ENCODE peak calls at places on chromosomes 1 and 21, in seven cellular contexts. One of them, this sample, is unnamed.
A peak's percentile ranks its signal among the peaks of the same experiment; 100 is the strongest.

GRCh38 chr1:149885364-149886111 is 13.8 kb upstream of the BOLA1 start:
- DNase-seq in H9: peak; percentile 79
- DNase-seq in GM13977: no peak
- DNase-seq in cardiac muscle cell: peak; percentile 83
- DNase-seq in neural crest cell: peak; percentile 61
- DNase-seq in fibroblast of lung: peak; percentile 85
- DNase-seq in type B pancreatic cell: peak; percentile 80
- DNase-seq in this sample: no peak

GRCh38 chr1:204961765-204962419 is 81.1 kb upstream of the CNTN2 start:
- DNase-seq in GM13977: no peak
- DNase-seq in neural crest cell: no peak
- DNase-seq in fibroblast of lung: no peak
- DNase-seq in H9: no peak
- DNase-seq in type B pancreatic cell: no peak
- DNase-seq in cardiac muscle cell: no peak
- DNase-seq in this sample: no peak

GRCh38 chr1:29258189-29258973 is 22.1 kb downstream of the PTPRU start:
- DNase-seq in fibroblast of lung: no peak
- DNase-seq in neural crest cell: no peak
- DNase-seq in H9: no peak
- DNase-seq in cardiac muscle cell: peak; percentile 82
- DNase-seq in GM13977: no peak
- DNase-seq in type B pancreatic cell: no peak
- DNase-seq in this sample: no peak

GRCh38 chr21:36126621-36127110 is 8.2 kb upstream of the CBR3 start:
- DNase-seq in H9: peak; percentile 11
- DNase-seq in GM13977: no peak
- DNase-seq in neural crest cell: no peak
- DNase-seq in fibroblast of lung: no peak
- DNase-seq in cardiac muscle cell: no peak
- DNase-seq in type B pancreatic cell: no peak
- DNase-seq in this sample: no peak

GRCh38 chr1:41487729-41488598 is 3.5 kb upstream of the EDN2 start:
- DNase-seq in GM13977: no peak
- DNase-seq in neural crest cell: no peak
- DNase-seq in H9: no peak
- DNase-seq in fibroblast of lung: no peak
- DNase-seq in cardiac muscle cell: no peak
- DNase-seq in type B pancreatic cell: no peak
- DNase-seq in this sample: no peak

GRCh38 chr1:197915217-197915616 is 2.0 kb upstream of the LHX9 start:
- DNase-seq in cardiac muscle cell: no peak
- DNase-seq in H9: no peak
- DNase-seq in GM13977: no peak
- DNase-seq in neural crest cell: no peak
- DNase-seq in fibroblast of lung: no peak
- DNase-seq in type B pancreatic cell: no peak
- DNase-seq in this sample: no peak

GRCh38 chr1:31297273-31298247 is 728 bp downstream of the ZCCHC17 start:
- DNase-seq in GM13977: no peak
- DNase-seq in type B pancreatic cell: no peak
- DNase-seq in cardiac muscle cell: peak; percentile 14
- DNase-seq in fibroblast of lung: peak; percentile 11
- DNase-seq in neural crest cell: peak; percentile 9
- DNase-seq in H9: no peak
- DNase-seq in this sample: no peak

GRCh38 chr1:21239181-21239580 is 51.1 kb downstream of the ECE1 start:
- DNase-seq in H9: no peak
- DNase-seq in type B pancreatic cell: no peak
- DNase-seq in neural crest cell: no peak
- DNase-seq in cardiac muscle cell: no peak
- DNase-seq in fibroblast of lung: no peak
- DNase-seq in GM13977: peak; percentile 51
- DNase-seq in this sample: no peak

GRCh38 chr1:35603468-35603867 is 30.4 kb downstream of the TFAP2E start:
- DNase-seq in type B pancreatic cell: peak; percentile 7
- DNase-seq in neural crest cell: no peak
- DNase-seq in H9: no peak
- DNase-seq in cardiac muscle cell: no peak
- DNase-seq in fibroblast of lung: no peak
- DNase-seq in GM13977: no peak
- DNase-seq in this sample: no peak

GRCh38 chr1:160841079-160841478 is 21.6 kb downstream of the CD244 start:
- DNase-seq in cardiac muscle cell: no peak
- DNase-seq in fibroblast of lung: no peak
- DNase-seq in H9: no peak
- DNase-seq in GM13977: no peak
- DNase-seq in neural crest cell: no peak
- DNase-seq in type B pancreatic cell: no peak
- DNase-seq in this sample: no peak

GRCh38 chr1:160850993-160851392 is 11.7 kb downstream of the CD244 start:
- DNase-seq in fibroblast of lung: no peak
- DNase-seq in GM13977: no peak
- DNase-seq in neural crest cell: no peak
- DNase-seq in type B pancreatic cell: no peak
- DNase-seq in H9: no peak
- DNase-seq in cardiac muscle cell: no peak
- DNase-seq in this sample: no peak

GRCh38 chr1:160850541-160850940 is 12.1 kb downstream of the CD244 start:
- DNase-seq in GM13977: no peak
- DNase-seq in fibroblast of lung: no peak
- DNase-seq in type B pancreatic cell: no peak
- DNase-seq in H9: no peak
- DNase-seq in neural crest cell: no peak
- DNase-seq in cardiac muscle cell: no peak
- DNase-seq in this sample: no peak

GRCh38 chr1:160844447-160845232 is 18.0 kb downstream of the CD244 start:
- DNase-seq in type B pancreatic cell: no peak
- DNase-seq in cardiac muscle cell: no peak
- DNase-seq in H9: no peak
- DNase-seq in fibroblast of lung: no peak
- DNase-seq in GM13977: no peak
- DNase-seq in neural crest cell: no peak
- DNase-seq in this sample: no peak

DNA sequence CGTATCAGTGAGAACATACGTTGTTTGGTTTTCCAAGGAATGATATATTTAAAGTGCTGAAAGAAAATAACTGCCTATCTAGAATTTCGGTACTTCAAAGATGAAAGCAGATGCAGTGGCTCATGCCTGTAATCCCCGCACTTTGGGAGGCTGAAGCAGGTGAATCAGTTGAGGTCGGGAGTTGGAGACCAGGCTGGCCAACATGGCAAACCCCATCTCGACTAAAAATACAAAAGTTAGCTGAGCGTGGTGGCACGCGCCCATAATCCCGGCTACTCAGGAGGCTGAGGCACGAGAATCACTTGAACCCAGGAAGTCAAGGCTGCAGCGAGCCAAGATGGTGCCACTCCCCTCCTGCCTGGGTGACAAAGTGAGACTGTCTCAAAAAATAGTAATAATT is 16.4 kb downstream of the CD244 start:
- DNase-seq in type B pancreatic cell: no peak
- DNase-seq in cardiac muscle cell: no peak
- DNase-seq in H9: no peak
- DNase-seq in GM13977: no peak
- DNase-seq in fibroblast of lung: no peak
- DNase-seq in neural crest cell: no peak
- DNase-seq in this sample: no peak
- TF ChIP-seq CTCF in type B pancreatic cell: no peak
- TF ChIP-seq CTCF in cardiac muscle cell: no peak
- TF ChIP-seq CTCF in H9: no peak
- TF ChIP-seq CTCF in GM13977: no peak
- TF ChIP-seq CTCF in fibroblast of lung: no peak
- TF ChIP-seq CTCF in neural crest cell: no peak
- TF ChIP-seq CTCF in this sample: no peak

GRCh38 chr1:48338257-48338656 is 115.7 kb downstream of the SLC5A9 start:
- DNase-seq in neural crest cell: no peak
- DNase-seq in cardiac muscle cell: no peak
- DNase-seq in GM13977: no peak
- DNase-seq in type B pancreatic cell: no peak
- DNase-seq in H9: no peak
- DNase-seq in fibroblast of lung: no peak
- DNase-seq in this sample: no peak
- TF ChIP-seq CTCF in neural crest cell: no peak
- TF ChIP-seq CTCF in cardiac muscle cell: no peak
- TF ChIP-seq CTCF in GM13977: no peak
- TF ChIP-seq CTCF in type B pancreatic cell: no peak
- TF ChIP-seq CTCF in H9: no peak
- TF ChIP-seq CTCF in fibroblast of lung: no peak
- TF ChIP-seq CTCF in this sample: no peak

GRCh38 chr1:99004270-99005141 is at the start of gene PLPPR5:
- DNase-seq in cardiac muscle cell: peak; percentile 58
- DNase-seq in GM13977: peak; percentile 19
- DNase-seq in fibroblast of lung: peak; percentile 18
- DNase-seq in type B pancreatic cell: peak; percentile 71
- DNase-seq in H9: peak; percentile 61
- DNase-seq in neural crest cell: peak; percentile 30
- DNase-seq in this sample: peak; percentile 25
- TF ChIP-seq CTCF in cardiac muscle cell: no peak
- TF ChIP-seq CTCF in GM13977: no peak
- TF ChIP-seq CTCF in fibroblast of lung: peak; percentile 15
- TF ChIP-seq CTCF in type B pancreatic cell: no peak
- TF ChIP-seq CTCF in H9: no peak
- TF ChIP-seq CTCF in neural crest cell: no peak
- TF ChIP-seq CTCF in this sample: peak; percentile 19

GRCh38 chr1:99919221-99919620 is 50.6 kb upstream of the SLC35A3 start:
- DNase-seq in fibroblast of lung: no peak
- DNase-seq in neural crest cell: no peak
- DNase-seq in H9: no peak
- DNase-seq in type B pancreatic cell: no peak
- DNase-seq in GM13977: no peak
- DNase-seq in cardiac muscle cell: no peak
- DNase-seq in this sample: no peak
- TF ChIP-seq CTCF in fibroblast of lung: no peak
- TF ChIP-seq CTCF in neural crest cell: no peak
- TF ChIP-seq CTCF in H9: no peak
- TF ChIP-seq CTCF in type B pancreatic cell: no peak
- TF ChIP-seq CTCF in GM13977: no peak
- TF ChIP-seq CTCF in cardiac muscle cell: no peak
- TF ChIP-seq CTCF in this sample: no peak

GRCh38 chr1:93604411-93604810 is 77.2 kb downstream of the BCAR3 start:
- DNase-seq in fibroblast of lung: no peak
- DNase-seq in H9: no peak
- DNase-seq in GM13977: no peak
- DNase-seq in neural crest cell: no peak
- DNase-seq in cardiac muscle cell: no peak
- DNase-seq in type B pancreatic cell: no peak
- DNase-seq in this sample: no peak
- TF ChIP-seq CTCF in fibroblast of lung: no peak
- TF ChIP-seq CTCF in H9: no peak
- TF ChIP-seq CTCF in GM13977: no peak
- TF ChIP-seq CTCF in neural crest cell: no peak
- TF ChIP-seq CTCF in cardiac muscle cell: no peak
- TF ChIP-seq CTCF in type B pancreatic cell: no peak
- TF ChIP-seq CTCF in this sample: no peak

GRCh38 chr1:183237046-183237445 is 51.0 kb downstream of the LAMC2 start:
- DNase-seq in GM13977: no peak
- DNase-seq in cardiac muscle cell: no peak
- DNase-seq in H9: no peak
- DNase-seq in fibroblast of lung: no peak
- DNase-seq in neural crest cell: no peak
- DNase-seq in type B pancreatic cell: no peak
- DNase-seq in this sample: no peak

GRCh38 chr1:183233113-183233512 is 47.0 kb downstream of the LAMC2 start:
- DNase-seq in H9: no peak
- DNase-seq in type B pancreatic cell: no peak
- DNase-seq in GM13977: no peak
- DNase-seq in cardiac muscle cell: no peak
- DNase-seq in neural crest cell: no peak
- DNase-seq in fibroblast of lung: no peak
- DNase-seq in this sample: no peak

GRCh38 chr1:183235503-183235902 is 49.4 kb downstream of the LAMC2 start:
- DNase-seq in fibroblast of lung: no peak
- DNase-seq in type B pancreatic cell: no peak
- DNase-seq in cardiac muscle cell: no peak
- DNase-seq in H9: no peak
- DNase-seq in neural crest cell: no peak
- DNase-seq in GM13977: no peak
- DNase-seq in this sample: no peak

GRCh38 chr1:183236158-183236725 is 50.2 kb downstream of the LAMC2 start:
- DNase-seq in GM13977: no peak
- DNase-seq in neural crest cell: no peak
- DNase-seq in H9: no peak
- DNase-seq in cardiac muscle cell: peak; percentile 26
- DNase-seq in type B pancreatic cell: no peak
- DNase-seq in fibroblast of lung: no peak
- DNase-seq in this sample: no peak

DNA sequence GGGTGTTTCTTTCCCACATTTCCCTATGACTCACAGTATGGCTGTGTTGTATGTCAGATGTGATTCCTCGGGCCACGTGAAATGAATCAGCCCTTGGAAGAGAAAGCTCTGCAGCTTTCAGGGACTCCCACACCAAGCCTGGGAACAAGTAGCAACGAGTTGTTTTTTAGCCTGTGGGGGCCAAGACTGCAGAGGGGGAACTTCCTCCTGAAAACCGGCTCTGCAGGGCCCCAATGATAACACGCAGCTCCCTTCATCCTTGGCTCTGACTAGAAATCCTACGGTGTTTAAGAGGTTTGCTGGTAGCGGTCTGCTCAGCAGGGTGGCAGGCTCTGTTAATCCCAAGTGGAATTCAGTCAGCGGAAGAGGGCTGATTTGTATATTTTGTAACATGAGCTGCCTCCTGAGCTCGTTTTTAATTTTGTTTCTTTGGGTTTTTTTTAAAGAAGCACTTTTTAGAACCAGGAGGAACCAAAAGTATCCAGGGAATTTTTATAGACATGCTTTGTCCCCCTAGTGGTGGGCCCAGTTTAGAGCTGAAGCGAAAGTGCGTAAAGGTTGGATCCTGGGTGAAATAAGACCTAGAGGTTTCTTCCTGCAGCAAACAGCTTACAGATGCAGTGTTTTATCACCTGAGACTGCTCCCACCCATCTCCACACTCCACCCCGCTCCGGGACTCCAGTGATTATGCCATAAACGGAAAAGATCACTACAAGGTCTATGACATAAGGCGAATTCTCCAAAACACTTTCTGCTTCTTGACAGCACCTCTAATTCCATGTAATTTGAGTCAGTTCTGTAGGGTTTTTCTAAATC is 48.8 kb downstream of the LAMC2 start:
- DNase-seq in neural crest cell: peak; percentile 45
- DNase-seq in cardiac muscle cell: peak; percentile 57
- DNase-seq in GM13977: no peak
- DNase-seq in type B pancreatic cell: no peak
- DNase-seq in fibroblast of lung: peak; percentile 98
- DNase-seq in H9: peak; percentile 70
- DNase-seq in this sample: no peak
- TF ChIP-seq CTCF in neural crest cell: peak; percentile 84
- TF ChIP-seq CTCF in cardiac muscle cell: peak; percentile 84
- TF ChIP-seq CTCF in GM13977: no peak
- TF ChIP-seq CTCF in type B pancreatic cell: peak; percentile 92
- TF ChIP-seq CTCF in fibroblast of lung: peak; percentile 91
- TF ChIP-seq CTCF in H9: peak; percentile 75
- TF ChIP-seq CTCF in this sample: peak; percentile 51